ENCODE peak calls at places on chromosomes 7 and 10, in seven cellular contexts. Z, B, D, P, N, U and K are unnamed samples.

GRCh38 chr7:131502810-131503545 is 53.5 kb downstream of the PODXL start:
- DNase-seq in Z (peak), B (no peak), D (peak), P (peak), N (no peak), U (no peak), K (no peak)

GRCh38 chr7:20141666-20142065 is 75.5 kb downstream of the MACC1 start:
- DNase-seq in Z (no peak), B (no peak), D (no peak), P (no peak), N (no peak), U (no peak), K (no peak)

GRCh38 chr7:47804767-47805545 is 143.3 kb downstream of the PKD1L1 start:
- DNase-seq in Z (no peak), B (no peak), D (no peak), P (peak), N (peak), U (no peak), K (no peak)

GRCh38 chr10:93514496-93514895 is 18.1 kb downstream of the CEP55 start:
- DNase-seq in Z (no peak), B (no peak), D (no peak), P (no peak), N (no peak), U (no peak), K (no peak)

GRCh38 chr10:121106607-121107006 is 255.4 kb downstream of the WDR11 start:
- DNase-seq in Z (no peak), B (no peak), D (peak), P (no peak), N (no peak), U (no peak), K (no peak)

GRCh38 chr10:18140149-18140956 is at the start of gene CACNB2:
- DNase-seq in Z (no peak), B (peak), D (peak), P (peak), N (no peak), U (no peak), K (no peak)

GRCh38 chr7:18241543-18242231 is 214.0 kb upstream of the PRPS1L1 start:
- DNase-seq in Z (no peak), B (no peak), D (no peak), P (no peak), N (no peak), U (no peak), K (no peak)

GRCh38 chr10:75508239-75508813 is 76.9 kb downstream of the LRMDA start:
- DNase-seq in Z (peak), B (no peak), D (no peak), P (peak), N (peak), U (no peak), K (no peak)

GRCh38 chr10:73095479-73096021 is 1.1 kb downstream of the P4HA1 start:
- DNase-seq in Z (peak), B (no peak), D (peak), P (peak), N (peak), U (peak), K (no peak)

GRCh38 chr7:12162420-12163113 is 48.5 kb upstream of the TMEM106B start:
- DNase-seq in Z (peak), B (no peak), D (no peak), P (peak), N (peak), U (no peak), K (no peak)

GRCh38 chr7:130201796-130202195 is 3.4 kb downstream of the TMEM209 start:
- DNase-seq in Z (no peak), B (no peak), D (no peak), P (no peak), N (no peak), U (no peak), K (no peak)

GRCh38 chr10:21920633-21921032 is 82.9 kb downstream of the DNAJC1 start:
- DNase-seq in Z (no peak), B (no peak), D (no peak), P (no peak), N (no peak), U (no peak), K (no peak)

GRCh38 chr10:59057350-59057749 is 119.1 kb upstream of the PHYHIPL start:
- DNase-seq in Z (no peak), B (no peak), D (peak), P (no peak), N (no peak), U (no peak), K (no peak)

GRCh38 chr7:101009629-101010028 is 10.3 kb upstream of the MUC17 start:
- DNase-seq in Z (no peak), B (no peak), D (no peak), P (no peak), N (no peak), U (no peak), K (no peak)

GRCh38 chr7:138752568-138753518 is 45.0 kb upstream of the TMEM213 start:
- DNase-seq in Z (peak), B (no peak), D (no peak), P (peak), N (peak), U (peak), K (peak)

GRCh38 chr10:128400564-128400963 is 274.3 kb upstream of the MKI67 start:
- DNase-seq in Z (no peak), B (no peak), D (no peak), P (no peak), N (no peak), U (no peak), K (no peak)

GRCh38 chr7:19728731-19729130 is 19.9 kb upstream of the POLR1F start:
- DNase-seq in Z (no peak), B (no peak), D (no peak), P (no peak), N (no peak), U (no peak), K (no peak)

GRCh38 chr7:84547326-84547725 is 352.7 kb upstream of the SEMA3A start:
- DNase-seq in Z (peak), B (no peak), D (no peak), P (no peak), N (no peak), U (no peak), K (no peak)

GRCh38 chr7:43534110-43534509 is 48.8 kb upstream of the STK17A start:
- DNase-seq in Z (no peak), B (no peak), D (no peak), P (peak), N (no peak), U (no peak), K (no peak)

GRCh38 chr10:3699896-3700295 is 85.1 kb downstream of the KLF6 start:
- DNase-seq in Z (no peak), B (no peak), D (no peak), P (no peak), N (no peak), U (no peak), K (no peak)

GRCh38 chr7:45710271-45711160 is 136.3 kb downstream of the ADCY1 start:
- DNase-seq in Z (no peak), B (no peak), D (no peak), P (no peak), N (no peak), U (no peak), K (no peak)

GRCh38 chr7:70668606-70669358 is 463.2 kb upstream of the GALNT17 start:
- DNase-seq in Z (no peak), B (no peak), D (no peak), P (no peak), N (peak), U (no peak), K (no peak)

GRCh38 chr7:93973134-93973533 is 31.0 kb downstream of the BET1 start:
- DNase-seq in Z (no peak), B (no peak), D (no peak), P (peak), N (no peak), U (no peak), K (no peak)

GRCh38 chr10:77531441-77532001 is 106.1 kb downstream of the KCNMA1 start:
- DNase-seq in Z (peak), B (no peak), D (peak), P (peak), N (peak), U (no peak), K (no peak)

GRCh38 chr7:112533591-112533990 is 52.8 kb downstream of the LSMEM1 start:
- DNase-seq in Z (no peak), B (no peak), D (no peak), P (peak), N (peak), U (no peak), K (no peak)